ENCODE peak calls at places on chromosome 13, in eight cellular contexts. K is aorta; B is GM23338; T is left ventricle myocardium inferior; M is AG04450; V is CD4-positive, alpha-beta memory T cell; C is heart left ventricle; Z is brain microvascular endothelial cell. A is an unnamed sample.

GRCh38 chr13:111488466-111489132 is 168.2 kb downstream of the TEX29 start:
- DNase-seq in K (no peak), B (no peak), T (no peak), M (no peak), V (no peak), C (no peak), Z (no peak), A (no peak)

GRCh38 chr13:53466576-53466975 is 438.0 kb downstream of the OLFM4 start:
- DNase-seq in K (no peak), B (no peak), T (no peak), M (no peak), V (no peak), C (no peak), Z (no peak), A (no peak)

GRCh38 chr13:111046590-111047141 is 68.4 kb upstream of the ARHGEF7 start:
- DNase-seq in K (peak), B (no peak), T (no peak), M (peak), V (no peak), C (peak), Z (peak), A (no peak)

GRCh38 chr13:109790951-109791605 is 4.7 kb upstream of the IRS2 start:
- DNase-seq in K (no peak), B (peak), T (no peak), M (no peak), V (peak), C (no peak), Z (peak), A (peak)

GRCh38 chr13:90201676-90202425 is 1145.6 kb upstream of the MIR17HG start:
- DNase-seq in K (no peak), B (no peak), T (no peak), M (no peak), V (no peak), C (no peak), Z (no peak), A (no peak)

GRCh38 chr13:84211048-84211447 is 328.8 kb upstream of the SLITRK1 start:
- DNase-seq in K (no peak), B (no peak), T (no peak), M (no peak), V (no peak), C (no peak), Z (no peak), A (no peak)

GRCh38 chr13:70255406-70255991 is 147.2 kb upstream of the KLHL1 start:
- DNase-seq in K (no peak), B (no peak), T (no peak), M (no peak), V (no peak), C (no peak), Z (no peak), A (no peak)

GRCh38 chr13:97319088-97319487 is 97.0 kb downstream of the MBNL2 start:
- DNase-seq in K (no peak), B (no peak), T (peak), M (no peak), V (no peak), C (peak), Z (peak), A (no peak)

GRCh38 chr13:21986602-21987001 is 315.7 kb downstream of the FGF9 start:
- DNase-seq in K (peak), B (no peak), T (peak), M (no peak), V (no peak), C (peak), Z (no peak), A (no peak)

GRCh38 chr13:114106991-114107685 is 25.3 kb downstream of the RASA3 start:
- DNase-seq in K (peak), B (no peak), T (no peak), M (no peak), V (peak), C (peak), Z (no peak), A (no peak)

GRCh38 chr13:80048802-80049201 is 292.1 kb downstream of the SPRY2 start:
- DNase-seq in K (peak), B (peak), T (peak), M (peak), V (no peak), C (peak), Z (peak), A (no peak)

GRCh38 chr13:94656766-94657165 is 55.1 kb downstream of the GPR180 start:
- DNase-seq in K (no peak), B (peak), T (no peak), M (peak), V (no peak), C (no peak), Z (peak), A (no peak)

DNA sequence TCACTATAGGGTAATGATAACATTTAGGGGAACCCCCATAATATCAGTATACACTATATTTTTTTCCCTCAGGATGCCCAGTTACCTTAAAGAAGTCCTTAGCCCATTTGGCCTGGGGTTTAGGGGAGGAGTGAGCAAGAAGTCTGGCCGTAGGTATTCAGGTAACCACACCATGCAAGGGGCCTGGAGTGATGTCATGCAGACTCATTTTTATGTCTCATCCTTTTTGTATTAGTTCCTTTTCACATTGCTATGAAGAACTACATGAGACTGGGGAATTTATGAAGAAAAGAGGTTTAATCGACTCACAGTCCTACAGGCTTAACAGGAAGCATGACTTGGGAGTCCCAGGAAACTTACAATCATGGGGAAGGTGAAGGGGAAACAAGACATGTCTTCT is 12.2 kb downstream of the TPP2 start:
- DNase-seq in K (no peak), B (no peak), T (no peak), M (no peak), V (no peak), C (no peak), Z (no peak), A (no peak)
- H3K27ac ChIP-seq in K (no peak), B (no peak), T (no peak), M (no peak), V (no peak), C (no peak), Z (no peak), A (no peak)

GRCh38 chr13:23730251-23730650 is 158.9 kb downstream of the MIPEP start:
- DNase-seq in K (no peak), B (no peak), T (no peak), M (no peak), V (no peak), C (no peak), Z (no peak), A (no peak)
- H3K27ac ChIP-seq in K (no peak), B (no peak), T (no peak), M (no peak), V (no peak), C (no peak), Z (no peak), A (no peak)

GRCh38 chr13:35699805-35700204 is 223.3 kb upstream of the MAB21L1 start:
- DNase-seq in K (no peak), B (no peak), T (no peak), M (no peak), V (no peak), C (no peak), Z (peak), A (no peak)
- H3K27ac ChIP-seq in K (no peak), B (no peak), T (no peak), M (peak), V (no peak), C (no peak), Z (peak), A (no peak)

GRCh38 chr13:99416411-99417121 is 84.7 kb upstream of the TM9SF2 start:
- DNase-seq in K (peak), B (no peak), T (no peak), M (no peak), V (no peak), C (no peak), Z (no peak), A (no peak)
- H3K27ac ChIP-seq in K (no peak), B (no peak), T (no peak), M (no peak), V (no peak), C (no peak), Z (no peak), A (no peak)

GRCh38 chr13:74835579-74835978 is 646.4 kb downstream of the TBC1D4 start:
- DNase-seq in K (no peak), B (no peak), T (no peak), M (no peak), V (no peak), C (no peak), Z (no peak), A (no peak)

GRCh38 chr13:74836628-74837027 is 645.3 kb downstream of the TBC1D4 start:
- DNase-seq in K (no peak), B (no peak), T (no peak), M (no peak), V (no peak), C (no peak), Z (no peak), A (no peak)

GRCh38 chr13:74841123-74841522 is 640.8 kb downstream of the TBC1D4 start:
- DNase-seq in K (no peak), B (no peak), T (no peak), M (no peak), V (no peak), C (no peak), Z (no peak), A (no peak)

GRCh38 chr13:74838096-74838495 is 643.9 kb downstream of the TBC1D4 start:
- DNase-seq in K (no peak), B (no peak), T (no peak), M (no peak), V (no peak), C (no peak), Z (no peak), A (no peak)

GRCh38 chr13:74839656-74840055 is 642.3 kb downstream of the TBC1D4 start:
- DNase-seq in K (no peak), B (no peak), T (no peak), M (no peak), V (no peak), C (no peak), Z (peak), A (no peak)
- H3K27ac ChIP-seq in K (no peak), B (no peak), T (no peak), M (no peak), V (no peak), C (no peak), Z (no peak), A (no peak)

DNA sequence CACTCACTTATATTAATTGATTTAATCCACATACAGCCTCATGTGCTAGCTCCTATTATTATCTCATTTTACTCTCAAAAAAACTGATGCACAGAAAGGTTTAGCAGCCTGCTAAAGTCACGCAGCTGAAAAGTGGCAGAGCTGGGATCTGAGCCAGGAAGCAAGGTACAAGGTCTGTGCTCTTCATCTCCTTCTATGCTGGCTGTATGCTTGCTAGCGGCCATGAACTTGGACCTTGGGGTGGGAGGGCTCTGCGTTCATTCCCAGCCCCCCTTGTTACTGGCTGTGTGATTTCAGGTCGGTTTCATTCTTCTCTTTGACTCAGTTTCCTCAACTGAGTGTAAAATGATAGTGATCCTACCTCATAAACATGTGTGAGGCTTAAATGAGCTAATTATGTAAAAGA is 69.8 kb downstream of the ALOX5AP start:
- DNase-seq in K (no peak), B (no peak), T (no peak), M (no peak), V (no peak), C (no peak), Z (no peak), A (no peak)
- H3K27ac ChIP-seq in K (no peak), B (no peak), T (no peak), M (no peak), V (no peak), C (no peak), Z (no peak), A (no peak)

GRCh38 chr13:105796081-105796480 is 739.4 kb downstream of the EFNB2 start:
- DNase-seq in K (no peak), B (no peak), T (no peak), M (no peak), V (no peak), C (no peak), Z (no peak), A (no peak)
- H3K27ac ChIP-seq in K (no peak), B (no peak), T (no peak), M (no peak), V (no peak), C (no peak), Z (no peak), A (no peak)

A was measured in CD8-positive, alpha-beta memory T cell.